ENCODE peak calls at places on chromosomes 16 and 17, in five cellular contexts. P, Z, S, B and V are unnamed samples.
A peak's percentile ranks its signal among the peaks of the same experiment; 100 is the strongest.

GRCh38 chr16:12572316-12572985 is 231.2 kb downstream of the CPPED1 start:
- DNase-seq in Z (no peak), S (no peak), P (no peak), B (no peak), V (no peak)

GRCh38 chr16:50771366-50771765 is 29.5 kb downstream of the CYLD start:
- DNase-seq in P (no peak), B (no peak), Z (no peak), S (no peak), V (no peak)

GRCh38 chr17:81419333-81419885 is 24.2 kb downstream of the BAHCC1 start:
- DNase-seq in Z (no peak), P (no peak), S (no peak), B (peak; percentile 87), V (peak; percentile 78)

GRCh38 chr17:35801583-35802224 is 6.3 kb upstream of the MMP28 start:
- DNase-seq in B (peak; percentile 90), P (no peak), Z (peak; percentile 12), S (no peak), V (peak; percentile 82)

GRCh38 chr17:74670329-74670728 is 42.4 kb downstream of the CD300LF start:
- DNase-seq in Z (no peak), B (no peak), P (no peak), S (no peak), V (no peak)

GRCh38 chr16:81582655-81583441 is 138.2 kb downstream of the CMIP start:
- DNase-seq in P (no peak), S (no peak), Z (peak; percentile 30), B (no peak), V (no peak)

GRCh38 chr16:19805459-19806160 is 79.0 kb downstream of the GPRC5B start:
- DNase-seq in S (no peak), P (no peak), B (no peak), Z (no peak), V (no peak)

GRCh38 chr16:89319883-89320716 is 102.6 kb downstream of the ZNF778 start:
- DNase-seq in Z (no peak), S (no peak), B (no peak), P (no peak), V (no peak)

GRCh38 chr16:83924686-83925085 is 25.8 kb downstream of the MLYCD start:
- DNase-seq in P (no peak), B (no peak), Z (no peak), S (no peak), V (no peak)

GRCh38 chr16:81618661-81619060 is 160.4 kb upstream of the PLCG2 start:
- DNase-seq in S (no peak), Z (peak; percentile 34), B (no peak), P (no peak), V (peak; percentile 64)

GRCh38 chr17:78019976-78020716 is 61.6 kb downstream of the TNRC6C start:
- DNase-seq in S (no peak), P (no peak), B (no peak), Z (no peak), V (no peak)

GRCh38 chr17:2138318-2138717 is 83.4 kb downstream of the HIC1 start:
- DNase-seq in Z (no peak), P (no peak), S (peak; percentile 16), B (peak; percentile 41), V (no peak)

GRCh38 chr17:4545217-4545951 is 9.8 kb downstream of the MYBBP1A start:
- DNase-seq in B (no peak), Z (no peak), S (no peak), P (no peak), V (no peak)

GRCh38 chr16:84548971-84549844 is 44.7 kb upstream of the MEAK7 start:
- DNase-seq in S (peak; percentile 25), P (no peak), B (no peak), Z (no peak), V (no peak)

GRCh38 chr17:45135978-45136791 is 698 bp downstream of the ACBD4 start:
- DNase-seq in P (no peak), B (no peak), Z (no peak), S (no peak), V (no peak)

GRCh38 chr16:47065766-47066688 is 77.7 kb downstream of the NETO2 start:
- DNase-seq in Z (no peak), S (no peak), P (no peak), B (no peak), V (no peak)

GRCh38 chr16:84331998-84332780 is 36.1 kb upstream of the ATP2C2 start:
- DNase-seq in B (peak; percentile 23), P (no peak), Z (no peak), S (no peak), V (no peak)

GRCh38 chr17:61583242-61583641 is 7.8 kb downstream of the NACA2 start:
- DNase-seq in P (no peak), Z (no peak), B (no peak), S (no peak), V (no peak)

GRCh38 chr16:24298539-24298938 is 42.4 kb downstream of the CACNG3 start:
- DNase-seq in P (no peak), S (no peak), Z (no peak), B (no peak), V (no peak)

GRCh38 chr16:2516391-2517240 is 2.9 kb downstream of the ATP6V0C start:
- DNase-seq in Z (no peak), S (no peak), P (no peak), B (no peak), V (no peak)